ENCODE peak calls at places on chromosomes 7 and 10, in six cellular contexts. J is CD4-positive, alpha-beta T cell; X is coronary artery; I is activated B cell treated with CpG ODN at 0.5 μM for 24 hours; A is gastrocnemius medialis; R is uterus. E is an unnamed sample.
A peak's percentile ranks its signal among the peaks of the same experiment; 100 is the strongest.

GRCh38 chr7:2029211-2029905 is 203.4 kb downstream of the MAD1L1 start:
- DNase-seq in A (no peak), J (no peak), X (no peak), I (no peak), R (no peak), E (peak; percentile 10)

GRCh38 chr10:33334839-33335549 is 527 bp upstream of the NRP1 start:
- DNase-seq in I (no peak), X (peak; percentile 88), A (peak; percentile 59), R (peak; percentile 87), J (no peak), E (no peak)

GRCh38 chr10:112429654-112430230 is 17.0 kb downstream of the ZDHHC6 start:
- DNase-seq in R (no peak), X (no peak), I (no peak), J (no peak), A (no peak), E (no peak)

GRCh38 chr10:95247881-95248583 is 42.8 kb downstream of the PDLIM1 start:
- DNase-seq in X (no peak), A (no peak), R (no peak), J (no peak), I (no peak), E (no peak)

GRCh38 chr10:84946984-84947383 is 618.6 kb downstream of the CCSER2 start:
- DNase-seq in I (no peak), A (no peak), R (no peak), X (no peak), J (no peak), E (no peak)

GRCh38 chr10:69316313-69317059 is 38.2 kb downstream of the HK1 start:
- DNase-seq in R (peak; percentile 36), A (no peak), I (no peak), X (no peak), J (no peak), E (no peak)

GRCh38 chr7:130941322-130942210 is 207.6 kb upstream of the KLF14 start:
- DNase-seq in X (no peak), A (peak; percentile 87), I (no peak), J (no peak), R (peak; percentile 59), E (peak; percentile 70)

GRCh38 chr10:5551531-5552375 is 27.0 kb downstream of the CALML3 start:
- DNase-seq in J (peak; percentile 44), A (no peak), R (no peak), X (no peak), I (no peak), E (peak; percentile 37)

GRCh38 chr10:103493911-103494877 is 689 bp downstream of the NEURL1 start:
- DNase-seq in R (peak; percentile 60), I (peak; percentile 30), X (no peak), A (no peak), J (no peak), E (no peak)

DNA sequence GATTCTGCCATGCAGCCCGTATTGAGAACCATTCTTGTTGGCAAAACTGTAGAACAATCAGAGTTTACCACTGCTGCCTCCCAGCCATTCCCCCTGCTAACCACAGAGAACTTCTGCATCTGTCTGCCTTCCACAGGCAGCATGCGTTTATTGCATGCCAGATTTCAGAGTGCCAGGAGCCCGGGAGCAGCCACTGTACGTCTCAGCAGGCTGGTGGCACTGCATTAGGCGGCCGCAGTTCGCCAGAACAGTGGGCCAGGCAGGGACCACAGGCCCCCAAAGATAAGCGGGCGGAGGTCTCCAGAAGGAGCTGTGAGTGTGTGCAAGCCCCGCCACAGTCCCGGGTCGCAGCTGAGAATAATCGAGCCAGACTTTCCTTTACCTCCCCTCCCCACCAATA is 31.8 kb downstream of the ZNF467 start:
- DNase-seq in A (no peak), X (no peak), R (no peak), I (no peak), J (no peak), E (no peak)
- TF ChIP-seq CTCF in A (no peak), X (no peak), R (no peak), I (no peak), J (no peak), E (no peak)

DNA sequence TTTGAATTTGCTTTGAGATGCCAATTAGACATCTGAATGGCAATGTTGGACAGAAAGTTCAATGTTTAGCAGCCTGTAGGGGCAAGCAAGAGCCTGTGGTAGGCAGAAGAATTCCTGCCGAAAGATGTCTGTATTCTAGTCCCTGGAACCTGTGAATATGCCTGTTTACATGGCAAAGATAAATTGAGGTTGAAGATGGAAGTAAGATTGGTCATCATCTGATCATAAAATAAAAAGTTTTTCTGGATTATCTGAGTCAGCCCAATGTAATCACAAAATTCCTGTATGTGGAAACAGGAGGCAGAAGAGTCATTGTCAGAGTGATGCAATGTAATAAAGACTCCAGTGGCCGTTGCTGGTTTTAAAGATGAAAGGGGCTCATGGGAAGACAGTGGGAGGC is 430.5 kb downstream of the MDFIC start:
- DNase-seq in R (no peak), I (no peak), A (no peak), X (no peak), J (no peak), E (no peak)
- TF ChIP-seq CTCF in R (no peak), I (no peak), A (no peak), X (no peak), J (no peak), E (no peak)

GRCh38 chr7:145903658-145904057 is 212.9 kb upstream of the CNTNAP2 start:
- DNase-seq in I (no peak), J (no peak), X (no peak), A (no peak), R (no peak), E (no peak)

GRCh38 chr7:145899938-145900337 is 216.7 kb upstream of the CNTNAP2 start:
- DNase-seq in J (no peak), R (no peak), I (no peak), X (no peak), A (no peak), E (no peak)

GRCh38 chr7:145902123-145902522 is 214.5 kb upstream of the CNTNAP2 start:
- DNase-seq in J (no peak), I (no peak), R (no peak), X (no peak), A (no peak), E (no peak)
- TF ChIP-seq CTCF in J (no peak), I (no peak), R (no peak), X (no peak), A (no peak), E (no peak)

GRCh38 chr7:67302113-67303039 is 305.7 kb downstream of the TYW1 start:
- DNase-seq in I (peak; percentile 95), J (peak; percentile 96), R (peak; percentile 100), X (peak; percentile 99), A (peak; percentile 99), E (peak; percentile 99)
- TF ChIP-seq CTCF in I (no peak), J (no peak), R (peak; percentile 41), X (no peak), A (peak; percentile 72), E (peak; percentile 17)

GRCh38 chr7:116762951-116763350 is 91.0 kb downstream of the MET start:
- DNase-seq in J (no peak), R (no peak), A (no peak), X (no peak), I (no peak), E (no peak)
- TF ChIP-seq CTCF in J (no peak), R (no peak), A (no peak), X (no peak), I (no peak), E (no peak)

DNA sequence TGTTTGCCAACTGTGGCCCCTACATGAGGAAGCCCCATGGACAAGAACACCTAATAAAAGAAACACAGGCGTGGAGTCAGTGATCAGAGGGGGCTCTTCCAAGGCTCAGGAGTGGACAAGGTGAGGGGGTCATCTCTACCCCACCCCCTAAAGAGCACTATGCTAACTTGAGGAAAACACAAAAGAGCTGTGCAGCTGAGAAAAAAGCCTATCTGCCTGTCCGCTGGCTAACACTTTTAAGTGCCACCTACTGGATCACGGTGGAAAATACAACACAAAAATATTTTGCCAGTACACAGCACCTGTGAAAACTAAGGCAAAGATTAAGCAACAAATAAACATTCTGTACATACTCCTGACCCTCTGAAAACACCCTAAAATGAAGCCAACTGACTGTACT is 53.1 kb upstream of the COBL start:
- DNase-seq in R (no peak), J (no peak), X (no peak), A (no peak), I (no peak), E (no peak)
- TF ChIP-seq CTCF in R (no peak), J (peak; percentile 9), X (no peak), A (peak; percentile 26), I (no peak), E (no peak)

DNA sequence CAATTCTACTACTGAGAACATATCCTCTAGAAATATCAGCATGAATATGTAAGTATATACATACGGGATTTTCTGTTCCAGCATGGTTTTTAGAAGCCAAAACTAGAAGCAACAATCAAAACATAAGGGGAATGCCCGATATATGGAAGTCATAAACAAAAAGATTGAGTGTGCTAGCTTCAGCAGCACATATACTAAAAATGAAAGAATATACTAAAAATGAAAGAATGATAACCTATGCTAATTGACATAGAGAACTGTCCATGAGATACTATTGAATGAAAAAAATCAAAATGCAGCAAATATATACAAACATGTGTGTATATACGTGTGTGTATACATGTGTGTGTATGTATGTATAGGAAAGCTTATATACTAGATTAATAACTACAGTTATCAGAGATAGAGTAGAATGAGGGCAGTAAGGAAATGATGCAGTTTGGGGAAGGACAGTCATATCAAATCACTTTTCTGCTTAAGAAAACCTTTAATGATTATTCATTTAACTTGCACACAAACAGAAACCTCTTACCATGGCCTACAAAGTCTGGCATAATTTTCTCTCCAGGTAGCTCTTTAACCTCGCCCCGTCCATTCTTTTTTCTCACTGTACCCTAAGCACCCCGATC is 72.9 kb downstream of the NPY start:
- DNase-seq in J (no peak), X (no peak), I (no peak), A (no peak), R (no peak), E (no peak)
- TF ChIP-seq CTCF in J (no peak), X (no peak), I (no peak), A (no peak), R (no peak), E (no peak)

GRCh38 chr7:108114117-108114841 is 15.9 kb downstream of the LAMB4 start:
- DNase-seq in X (no peak), A (no peak), J (no peak), R (no peak), I (no peak), E (no peak)
- TF ChIP-seq CTCF in X (no peak), A (no peak), J (peak; percentile 41), R (no peak), I (no peak), E (no peak)

DNA sequence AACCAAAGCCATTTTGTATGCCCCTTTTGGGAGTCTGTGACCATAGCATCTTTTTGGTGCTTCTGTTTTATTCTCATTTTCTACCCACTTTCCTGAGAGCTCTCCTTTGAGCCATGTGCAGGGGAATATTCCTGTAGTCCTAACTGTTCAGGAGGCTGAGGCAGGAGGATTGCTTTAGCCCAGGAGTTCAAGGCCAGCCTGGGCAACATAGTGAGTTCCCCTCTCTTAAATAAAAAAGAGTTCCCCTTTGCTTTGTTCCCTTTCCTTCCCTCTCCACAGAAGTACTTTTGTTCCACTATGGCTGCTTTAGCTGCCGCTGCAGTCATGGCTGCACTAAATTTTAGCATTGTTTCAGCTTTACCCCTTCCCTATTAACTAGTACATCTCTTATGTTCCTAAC is 85.9 kb downstream of the BTAF1 start:
- DNase-seq in R (no peak), I (no peak), X (no peak), A (no peak), J (no peak), E (no peak)
- TF ChIP-seq CTCF in R (no peak), I (no peak), X (no peak), A (no peak), J (no peak), E (no peak)